ENCODE peak calls at places on chromosome 15, in nine cellular contexts. S is right lobe of liver, O is neural progenitor cell, K is A673, C is fibroblast of lung, B is psoas muscle, X is RWPE1, H is sigmoid colon, E is tibial artery. A is an unnamed sample.

GRCh38 chr15:29432191-29433049 is 162.8 kb upstream of the NSMCE3 start:
- DNase-seq in X (no peak), S (no peak), O (no peak), C (no peak), E (no peak), B (no peak), K (no peak), H (no peak), A (no peak)

GRCh38 chr15:60899322-60899966 is 329.7 kb downstream of the RORA start:
- DNase-seq in B (no peak), K (no peak), H (no peak), C (no peak), O (no peak), E (no peak), X (no peak), S (no peak), A (no peak)

GRCh38 chr15:60859996-60860494 is 369.1 kb downstream of the RORA start:
- DNase-seq in X (no peak), S (no peak), O (no peak), C (peak), H (no peak), B (no peak), E (no peak), K (no peak), A (no peak)

GRCh38 chr15:78625621-78626280 is 5.0 kb upstream of the CHRNA3 start:
- DNase-seq in X (no peak), S (no peak), K (no peak), B (no peak), H (no peak), E (no peak), C (no peak), O (no peak), A (no peak)

GRCh38 chr15:69375151-69375790 is 38.9 kb upstream of the KIF23 start:
- DNase-seq in S (no peak), E (no peak), X (no peak), C (no peak), H (no peak), O (no peak), K (no peak), B (no peak), A (no peak)

GRCh38 chr15:93497256-93497655 is 408.2 kb upstream of the RGMA start:
- DNase-seq in O (no peak), S (no peak), E (no peak), B (no peak), X (peak), H (no peak), K (peak), C (no peak), A (no peak)

GRCh38 chr15:69074011-69074842 is 59.7 kb downstream of the NOX5 start:
- DNase-seq in X (peak), O (peak), K (peak), S (peak), E (peak), H (peak), C (peak), B (peak), A (peak)

GRCh38 chr15:56440226-56440770 is 24.6 kb downstream of the MNS1 start:
- DNase-seq in X (peak), S (no peak), B (no peak), K (no peak), E (no peak), O (no peak), C (no peak), H (no peak), A (no peak)

GRCh38 chr15:68129072-68129471 is 75.0 kb downstream of the PIAS1 start:
- DNase-seq in S (no peak), H (no peak), B (no peak), E (no peak), C (no peak), K (no peak), X (no peak), O (no peak), A (no peak)

GRCh38 chr15:48569591-48570302 is 75.8 kb downstream of the FBN1 start:
- DNase-seq in B (no peak), X (no peak), E (no peak), S (no peak), O (no peak), K (no peak), C (no peak), H (no peak), A (no peak)

GRCh38 chr15:53836618-53837017 is 77.2 kb upstream of the WDR72 start:
- DNase-seq in X (no peak), S (no peak), H (no peak), K (no peak), B (no peak), O (no peak), C (no peak), E (no peak), A (no peak)

GRCh38 chr15:29734917-29735572 is 87.2 kb downstream of the TJP1 start:
- DNase-seq in H (no peak), E (no peak), O (no peak), C (no peak), K (peak), S (no peak), B (no peak), X (peak), A (no peak)

GRCh38 chr15:66047321-66048024 is 178.2 kb downstream of the RAB11A start:
- DNase-seq in X (no peak), S (no peak), B (no peak), O (no peak), E (no peak), C (no peak), H (no peak), K (no peak), A (no peak)

GRCh38 chr15:101060576-101061551 is 141.7 kb downstream of the LRRK1 start:
- DNase-seq in S (no peak), B (no peak), X (no peak), H (peak), C (no peak), O (no peak), K (no peak), E (no peak), A (no peak)

GRCh38 chr15:60328852-60329443 is 68.8 kb downstream of the ANXA2 start:
- DNase-seq in S (no peak), B (no peak), C (peak), H (no peak), O (peak), X (no peak), K (peak), E (no peak), A (no peak)

GRCh38 chr15:44296625-44297524 is 8.4 kb downstream of the GOLM2 start:
- DNase-seq in S (no peak), K (peak), E (no peak), H (no peak), X (peak), O (no peak), C (peak), B (no peak), A (no peak)

GRCh38 chr15:27454281-27455060 is 483.5 kb downstream of the GABRG3 start:
- DNase-seq in C (peak), K (no peak), O (no peak), S (no peak), X (peak), E (no peak), B (no peak), H (no peak), A (no peak)

GRCh38 chr15:101534376-101534970 is 45.0 kb upstream of the PCSK6 start:
- DNase-seq in O (peak), X (no peak), H (peak), B (no peak), C (no peak), E (no peak), S (no peak), K (no peak), A (no peak)

GRCh38 chr15:96150277-96150676 is 180.2 kb upstream of the NR2F2 start:
- DNase-seq in O (no peak), C (no peak), K (no peak), H (no peak), E (no peak), B (no peak), S (no peak), X (no peak), A (no peak)

GRCh38 chr15:58410353-58410752 is 21.4 kb upstream of the LIPC start:
- DNase-seq in O (no peak), S (no peak), E (peak), C (peak), X (no peak), K (no peak), H (no peak), B (no peak), A (no peak)

GRCh38 chr15:100986158-100986896 is 67.2 kb downstream of the LRRK1 start:
- DNase-seq in K (no peak), S (no peak), B (no peak), C (no peak), X (no peak), E (no peak), H (no peak), O (no peak), A (no peak)

GRCh38 chr15:96037584-96037983 is 292.9 kb upstream of the NR2F2 start:
- DNase-seq in E (no peak), O (no peak), K (peak), S (no peak), X (no peak), H (no peak), B (no peak), C (peak), A (no peak)

GRCh38 chr15:89379818-89380217 is 45.2 kb upstream of the POLG start:
- DNase-seq in H (no peak), X (peak), O (peak), S (no peak), E (no peak), K (no peak), B (no peak), C (no peak), A (no peak)

GRCh38 chr15:48636511-48636910 is 9.0 kb downstream of the FBN1 start:
- DNase-seq in H (no peak), B (no peak), O (no peak), C (no peak), K (no peak), S (no peak), X (no peak), E (no peak), A (no peak)

DNA sequence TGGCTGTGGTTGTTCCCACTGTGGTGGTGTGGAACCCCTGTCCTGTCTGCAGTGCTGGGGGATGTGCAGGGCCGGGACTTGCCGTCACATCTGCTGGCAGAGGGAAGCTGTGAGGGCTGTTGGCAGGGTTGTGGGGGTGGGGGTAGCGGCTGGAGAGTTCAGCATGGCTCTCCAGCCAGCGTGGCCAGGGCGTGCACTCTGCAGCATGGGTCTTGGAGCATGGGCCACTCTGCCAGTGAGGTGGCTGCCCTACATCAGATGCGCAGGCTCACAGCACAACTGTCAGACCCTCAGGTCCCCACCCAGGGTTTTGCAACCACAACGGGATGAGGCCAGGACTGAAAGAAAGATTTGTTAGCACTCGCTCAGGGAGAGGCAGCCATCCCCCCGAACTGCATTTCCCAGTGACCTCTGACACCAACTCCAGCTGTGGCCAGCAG is 237.7 kb upstream of the LYSMD4 start:
- DNase-seq in E (no peak), C (no peak), S (no peak), K (no peak), H (peak), X (no peak), B (no peak), O (peak), A (no peak)
- H3K27ac ChIP-seq in E (no peak), C (no peak), S (no peak), K (no peak), H (no peak), X (peak), B (no peak), O (no peak), A (no peak)

DNA sequence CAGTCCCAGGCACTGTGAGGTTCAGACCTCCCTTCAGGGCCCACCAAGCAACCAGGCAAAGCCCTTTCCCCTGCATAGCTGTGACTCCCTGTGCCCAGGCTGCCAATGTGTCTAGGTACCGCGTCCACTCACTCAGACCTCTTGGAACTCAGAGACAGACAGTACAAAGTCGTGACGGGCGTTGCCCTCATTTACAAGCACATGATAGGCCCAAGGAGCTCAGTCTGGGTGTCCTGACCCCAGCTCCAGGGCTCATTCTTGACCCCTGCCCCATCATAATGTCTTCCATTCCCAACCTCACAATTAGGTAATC is 56.0 kb downstream of the KLF13 start:
- DNase-seq in S (no peak), C (no peak), E (no peak), H (no peak), K (no peak), B (no peak), O (no peak), X (no peak), A (no peak)
- H3K27ac ChIP-seq in S (no peak), C (no peak), E (no peak), H (no peak), K (no peak), B (no peak), O (no peak), X (peak), A (peak)

GRCh38 chr15:85336870-85337269 is 43.5 kb upstream of the AKAP13 start:
- DNase-seq in S (no peak), E (no peak), B (no peak), K (no peak), O (no peak), X (no peak), C (no peak), H (no peak), A (no peak)

GRCh38 chr15:85339976-85340665 is 40.3 kb upstream of the AKAP13 start:
- DNase-seq in X (no peak), B (no peak), S (no peak), C (no peak), K (no peak), E (no peak), O (no peak), H (no peak), A (no peak)

GRCh38 chr15:85334241-85334640 is 46.2 kb upstream of the AKAP13 start:
- DNase-seq in H (no peak), S (no peak), X (no peak), B (no peak), O (no peak), K (no peak), C (no peak), E (no peak), A (no peak)

GRCh38 chr15:85335193-85335939 is 45.0 kb upstream of the AKAP13 start:
- DNase-seq in E (no peak), K (no peak), B (no peak), O (no peak), H (no peak), S (no peak), C (peak), X (no peak), A (no peak)

DNA sequence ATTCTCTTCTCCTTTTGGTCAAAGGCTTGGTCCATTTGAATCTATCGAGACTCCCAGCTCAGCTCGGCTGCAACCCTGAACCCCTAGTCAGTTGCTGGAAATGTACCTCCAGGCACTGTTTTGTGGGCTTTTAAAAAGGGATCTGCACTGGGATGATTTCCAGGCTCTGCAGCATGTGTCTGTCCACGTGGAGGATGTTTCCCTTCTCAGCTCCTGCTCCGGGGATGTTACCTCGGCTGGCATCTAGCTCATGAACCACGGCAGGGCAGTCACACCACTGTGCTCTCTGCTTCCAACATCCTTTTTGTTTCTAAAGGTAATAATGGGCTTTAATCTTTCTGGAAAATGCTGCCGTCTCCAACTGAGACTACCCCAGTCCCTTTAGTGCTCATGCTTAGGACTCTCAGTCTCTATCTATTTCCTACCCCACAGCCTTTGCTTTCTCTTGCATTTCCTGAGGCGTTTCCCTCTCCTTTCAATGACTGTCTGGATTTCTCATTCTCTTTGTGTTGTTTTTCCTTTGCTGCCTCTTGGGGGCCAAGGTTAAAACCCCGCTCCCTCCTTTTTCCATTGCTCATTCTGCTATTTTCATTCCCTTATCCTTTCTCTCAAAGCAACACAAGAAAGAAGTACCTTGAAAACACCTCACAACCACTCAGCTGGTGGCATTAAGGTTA is 42.9 kb upstream of the AKAP13 start:
- DNase-seq in X (no peak), C (no peak), B (no peak), K (no peak), S (no peak), O (no peak), E (no peak), H (no peak), A (no peak)
- H3K27ac ChIP-seq in X (no peak), C (no peak), B (peak), K (no peak), S (no peak), O (no peak), E (no peak), H (no peak), A (no peak)

DNA sequence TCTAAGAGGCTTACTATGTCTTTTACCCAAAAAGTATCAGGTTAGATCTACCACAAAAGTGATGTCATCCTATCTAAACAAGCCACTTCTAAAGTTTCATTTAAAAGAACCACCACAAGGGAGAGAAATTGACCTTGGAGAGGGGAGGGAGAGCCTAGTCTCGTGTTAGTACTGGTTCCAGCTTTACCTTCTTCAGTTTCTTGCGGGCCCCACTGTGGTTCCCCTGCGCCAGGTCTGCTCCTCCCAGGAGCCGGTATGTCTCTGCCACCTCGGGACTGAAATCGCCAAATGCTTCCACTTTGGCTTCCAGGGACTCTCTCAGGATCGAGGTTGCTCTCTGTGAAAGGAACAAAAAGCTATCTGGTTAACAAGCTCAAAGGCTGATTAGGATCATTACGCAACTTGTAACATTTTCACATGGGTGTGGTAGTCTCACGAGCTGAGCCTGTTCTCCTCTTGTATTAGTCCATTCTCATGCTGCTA is 51.1 kb downstream of the SYNM start:
- DNase-seq in E (no peak), K (no peak), O (no peak), B (no peak), H (no peak), X (peak), C (peak), S (no peak), A (no peak)
- H3K27ac ChIP-seq in E (no peak), K (no peak), O (peak), B (no peak), H (no peak), X (no peak), C (peak), S (peak), A (no peak)

GRCh38 chr15:80940331-80940730 is 49.3 kb downstream of the MESD start:
- DNase-seq in H (no peak), O (no peak), C (no peak), S (no peak), B (no peak), K (no peak), X (no peak), E (no peak), A (no peak)

GRCh38 chr15:80934761-80935221 is 54.8 kb downstream of the MESD start:
- DNase-seq in C (peak), X (no peak), O (no peak), B (no peak), E (no peak), K (peak), H (no peak), S (no peak), A (no peak)

GRCh38 chr15:80936288-80937078 is 53.1 kb downstream of the MESD start:
- DNase-seq in B (no peak), H (peak), X (no peak), C (no peak), E (no peak), S (no peak), K (no peak), O (no peak), A (peak)

GRCh38 chr15:80940851-80941250 is 48.8 kb downstream of the MESD start:
- DNase-seq in B (no peak), X (no peak), O (no peak), S (no peak), H (no peak), E (no peak), C (no peak), K (no peak), A (no peak)

GRCh38 chr15:80937718-80938117 is 51.9 kb downstream of the MESD start:
- DNase-seq in O (no peak), B (no peak), E (no peak), S (no peak), H (no peak), C (no peak), X (no peak), K (no peak), A (no peak)
- H3K27ac ChIP-seq in O (no peak), B (no peak), E (no peak), S (no peak), H (peak), C (no peak), X (no peak), K (no peak), A (no peak)

GRCh38 chr15:99537344-99537743 is 28.4 kb upstream of the MEF2A start:
- DNase-seq in C (no peak), B (no peak), O (no peak), H (no peak), K (no peak), X (no peak), E (no peak), S (no peak), A (no peak)
- H3K27ac ChIP-seq in C (no peak), B (peak), O (no peak), H (peak), K (no peak), X (peak), E (peak), S (no peak), A (peak)

DNA sequence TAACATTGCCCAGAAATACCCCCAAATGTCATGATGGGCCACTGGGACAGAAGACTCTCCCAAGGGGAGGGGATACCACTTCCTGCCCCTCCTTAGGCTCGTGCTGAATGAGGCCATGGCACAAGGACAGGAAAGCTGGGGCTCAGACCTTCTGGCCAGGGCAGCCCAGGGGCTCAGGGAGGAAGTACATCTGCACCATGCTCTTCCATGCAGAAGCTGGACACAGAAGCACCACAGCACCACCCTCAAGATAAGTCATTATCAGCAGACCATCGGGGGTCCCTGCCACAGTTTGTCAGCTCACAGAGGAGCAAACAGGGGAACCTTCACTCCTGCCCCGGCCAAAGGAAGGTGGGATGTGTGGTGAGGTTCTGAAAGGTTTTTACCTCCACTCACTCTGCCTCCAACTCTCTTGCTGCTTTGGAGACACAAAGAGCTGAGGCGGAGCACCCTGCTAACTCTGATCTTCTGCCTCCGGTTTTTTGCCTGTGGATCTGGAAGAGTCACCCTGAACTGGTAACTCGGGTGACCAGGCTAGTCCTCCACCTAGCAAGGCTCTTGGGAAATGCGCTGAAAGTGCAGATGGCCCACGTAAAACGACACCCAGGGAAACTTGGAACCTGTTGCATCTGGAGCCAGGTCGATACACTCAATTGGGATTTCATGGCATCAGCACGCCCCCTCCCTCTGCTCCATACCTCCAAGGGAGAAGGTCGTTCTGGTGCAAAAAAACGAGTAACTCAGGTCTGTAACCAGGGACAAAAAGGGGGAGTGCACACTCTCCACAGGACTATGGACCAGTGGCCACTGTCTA is 8.3 kb downstream of the BMF start:
- DNase-seq in K (no peak), X (no peak), H (no peak), S (no peak), O (no peak), E (no peak), C (no peak), B (no peak), A (no peak)
- H3K27ac ChIP-seq in K (peak), X (no peak), H (peak), S (no peak), O (no peak), E (peak), C (peak), B (peak), A (no peak)

GRCh38 chr15:74315626-74316025 is 51.8 kb downstream of the CYP11A1 start:
- DNase-seq in B (no peak), O (no peak), K (no peak), X (no peak), E (no peak), H (no peak), C (no peak), S (no peak), A (no peak)
- H3K27ac ChIP-seq in B (peak), O (no peak), K (no peak), X (no peak), E (peak), H (no peak), C (no peak), S (no peak), A (no peak)